ENCODE peak calls at places on chromosomes 3 and 15, in six cellular contexts. P, O, S, Q, Y and D are unnamed samples. For H3K36me3, the result is how much of the 10 kb centered on the place peaks cover.

GRCh38 chr3:50474717-50475116 is 28.7 kb downstream of the CACNA2D2 start:
- DNase-seq in P (no peak), O (peak), S (no peak), Q (no peak), Y (no peak), D (no peak)

GRCh38 chr15:39586387-39587171 is 5.7 kb downstream of the THBS1 start:
- DNase-seq in P (no peak), O (peak), S (no peak), Q (no peak), Y (no peak), D (no peak)

GRCh38 chr15:76190070-76190564 is 121.2 kb downstream of the ETFA start:
- DNase-seq in P (no peak), O (no peak), S (no peak), Q (no peak), Y (no peak), D (no peak)

GRCh38 chr3:14234197-14235002 is 55.8 kb downstream of the LSM3 start:
- DNase-seq in P (peak), O (peak), S (no peak), Q (no peak), Y (peak), D (no peak)

GRCh38 chr15:63065262-63066234 is 23.0 kb downstream of the TPM1 start:
- DNase-seq in P (no peak), O (no peak), S (no peak), Q (no peak), Y (no peak), D (no peak)

GRCh38 chr15:33963831-33964664 is 4.2 kb upstream of the CHRM5 start:
- DNase-seq in P (no peak), O (peak), S (no peak), Q (peak), Y (no peak), D (no peak)

GRCh38 chr3:23834082-23834870 is 28.5 kb downstream of the UBE2E1 start:
- DNase-seq in P (no peak), O (no peak), S (no peak), Q (no peak), Y (no peak), D (no peak)

GRCh38 chr3:123449092-123449985 is 449 bp upstream of the ADCY5 start:
- DNase-seq in P (no peak), O (peak), S (peak), Q (no peak), Y (no peak), D (peak)

GRCh38 chr15:91855241-91855640 is 1.7 kb downstream of the SLCO3A1 start:
- DNase-seq in P (no peak), O (no peak), S (no peak), Q (no peak), Y (no peak), D (no peak)

GRCh38 chr15:55279746-55280351 is 9.8 kb downstream of the RAB27A start:
- DNase-seq in P (peak), O (peak), S (no peak), Q (peak), Y (no peak), D (no peak)

DNA sequence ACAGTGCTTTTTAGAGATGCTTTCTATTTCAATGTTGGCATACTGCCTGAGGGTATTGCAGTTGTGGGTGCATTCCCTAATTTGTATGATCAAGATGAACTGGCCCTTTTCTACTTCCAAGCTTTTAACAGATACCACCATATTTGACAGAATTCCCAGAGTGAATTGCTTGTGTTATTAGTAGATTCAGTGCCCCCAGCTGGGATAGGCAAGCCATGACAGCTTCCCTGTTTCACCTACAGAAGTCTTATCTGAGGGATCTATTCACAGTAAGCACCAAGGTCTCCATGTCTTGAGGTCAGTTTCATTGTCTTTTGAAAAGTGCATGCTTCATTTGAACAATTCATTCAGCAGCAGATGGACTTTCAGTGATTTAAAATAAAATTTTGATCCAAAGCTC is 68.8 kb upstream of the GOLGA6B start:
- DNase-seq in P (no peak), O (peak), S (no peak), Q (no peak), Y (no peak), D (no peak)
- H3K36me3 ChIP-seq in P (under half), O (under half), S (half or more), Q (under half), Y (under half), D (half or more)

DNA sequence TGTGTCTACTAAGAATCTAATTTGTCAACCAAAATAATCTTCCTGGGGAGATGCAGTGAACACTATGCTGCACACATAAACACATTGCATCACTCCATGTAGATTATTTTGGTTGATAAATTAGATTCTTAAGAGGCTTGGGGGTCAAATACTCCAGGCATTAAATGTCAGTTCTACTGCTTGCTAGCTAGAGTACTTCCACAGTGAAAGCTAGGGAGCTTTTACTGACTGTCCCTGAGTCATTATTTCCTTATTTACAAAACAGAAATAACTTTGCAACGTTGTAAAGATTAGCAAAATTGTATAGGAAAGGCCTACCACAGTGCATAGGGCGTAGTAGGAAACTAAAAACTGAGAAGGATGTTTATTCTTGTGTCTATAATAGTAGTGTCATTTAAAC is 12.9 kb upstream of the TMC3 start:
- DNase-seq in P (no peak), O (peak), S (no peak), Q (no peak), Y (no peak), D (no peak)
- H3K36me3 ChIP-seq in P (under half), O (under half), S (under half), Q (under half), Y (under half), D (under half)

GRCh38 chr3:58167431-58168351 is 43.1 kb downstream of the DNASE1L3 start:
- DNase-seq in P (no peak), O (peak), S (peak), Q (no peak), Y (peak), D (peak)
- H3K36me3 ChIP-seq in P (under half), O (half or more), S (half or more), Q (under half), Y (under half), D (under half)

GRCh38 chr15:98946301-98947255 is 61.0 kb downstream of the PGPEP1L start:
- DNase-seq in P (peak), O (peak), S (peak), Q (no peak), Y (no peak), D (peak)
- H3K36me3 ChIP-seq in P (under half), O (half or more), S (half or more), Q (under half), Y (half or more), D (half or more)

DNA sequence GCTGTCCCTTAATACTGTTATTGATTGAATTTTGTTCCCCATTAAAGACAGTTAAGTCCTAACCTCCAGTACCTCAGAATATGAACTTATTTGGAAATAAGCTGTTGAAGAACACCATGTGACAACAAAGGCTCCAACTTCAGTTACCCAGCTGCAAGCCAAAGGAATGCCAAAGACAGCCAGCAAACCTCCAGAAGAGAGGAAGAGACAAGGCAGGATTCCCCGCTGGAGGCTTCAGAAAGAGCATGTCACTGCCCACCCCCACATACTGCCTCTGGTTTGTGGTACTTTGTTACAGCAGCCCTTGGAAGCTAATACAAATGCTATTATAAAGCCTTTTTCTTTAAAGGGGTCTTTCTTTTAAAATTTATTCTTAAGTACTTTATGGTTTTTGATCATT is 18.4 kb upstream of the NEK10 start:
- DNase-seq in P (no peak), O (peak), S (no peak), Q (no peak), Y (no peak), D (no peak)
- H3K36me3 ChIP-seq in P (under half), O (under half), S (half or more), Q (under half), Y (under half), D (under half)

GRCh38 chr3:103089758-103090157 is 654.9 kb downstream of the ZPLD1 start:
- DNase-seq in P (no peak), O (no peak), S (no peak), Q (no peak), Y (no peak), D (no peak)

GRCh38 chr3:103083848-103084631 is 649.2 kb downstream of the ZPLD1 start:
- DNase-seq in P (no peak), O (no peak), S (no peak), Q (no peak), Y (no peak), D (no peak)

GRCh38 chr3:103082501-103082900 is 647.7 kb downstream of the ZPLD1 start:
- DNase-seq in P (no peak), O (no peak), S (no peak), Q (no peak), Y (no peak), D (no peak)

GRCh38 chr3:103085465-103085864 is 650.6 kb downstream of the ZPLD1 start:
- DNase-seq in P (no peak), O (no peak), S (no peak), Q (no peak), Y (no peak), D (no peak)
- H3K36me3 ChIP-seq in P (under half), O (under half), S (under half), Q (under half), Y (under half), D (under half)

GRCh38 chr3:58164199-58164879 is 46.4 kb downstream of the DNASE1L3 start:
- DNase-seq in P (no peak), O (peak), S (peak), Q (no peak), Y (peak), D (peak)
- H3K36me3 ChIP-seq in P (half or more), O (under half), S (half or more), Q (under half), Y (under half), D (under half)

GRCh38 chr3:186790261-186790981 is 7.0 kb downstream of the EIF4A2 start:
- DNase-seq in P (peak), O (peak), S (no peak), Q (no peak), Y (no peak), D (no peak)
- H3K36me3 ChIP-seq in P (under half), O (under half), S (half or more), Q (half or more), Y (under half), D (half or more)